ENCODE peak calls at places on chromosomes 3 and 15, in four cellular contexts. Z is activated CD4-positive, alpha-beta T cell treated with anti-CD3 and anti-CD28 coated beads for 24 hours; B is CD4-positive, alpha-beta memory T cell; F is amniotic epithelial cell. X is an unnamed sample.

GRCh38 chr3:33915796-33916589 is 117.6 kb downstream of the PDCD6IP start:
- DNase-seq in Z (no peak), F (peak; percentile 7), B (no peak), X (peak; percentile 26)

GRCh38 chr3:154795582-154795981 is 284.5 kb upstream of the MME start:
- DNase-seq in Z (no peak), B (no peak), F (peak; percentile 94), X (no peak)

GRCh38 chr15:43370310-43370974 is 401 bp downstream of the ZSCAN29 start:
- DNase-seq in B (peak; percentile 22), Z (no peak), F (peak; percentile 33), X (peak; percentile 57)

GRCh38 chr15:85403745-85404144 is 23.3 kb downstream of the AKAP13 start:
- DNase-seq in Z (no peak), F (peak; percentile 55), B (no peak), X (no peak)

GRCh38 chr15:79339588-79340314 is 28.8 kb downstream of the TMED3 start:
- DNase-seq in Z (no peak), F (peak; percentile 49), B (no peak), X (peak; percentile 15)

GRCh38 chr3:120369000-120369399 is 19.8 kb upstream of the LRRC58 start:
- DNase-seq in F (no peak), B (no peak), Z (no peak), X (no peak)

GRCh38 chr3:159848348-159849118 is 140.1 kb upstream of the IL12A start:
- DNase-seq in Z (no peak), B (no peak), F (no peak), X (no peak)

GRCh38 chr15:97350813-97351212 is 609.7 kb upstream of the ARRDC4 start:
- DNase-seq in B (no peak), Z (no peak), F (no peak), X (no peak)

GRCh38 chr15:40302288-40302886 is 5.3 kb downstream of the PLCB2 start:
- DNase-seq in B (no peak), Z (no peak), F (no peak), X (no peak)

GRCh38 chr3:143120716-143121239 is 1.2 kb downstream of the CHST2 start:
- DNase-seq in B (peak; percentile 38), F (peak; percentile 42), Z (no peak), X (peak; percentile 47)

GRCh38 chr3:24119321-24119751 is 174.2 kb downstream of the NR1D2 start:
- DNase-seq in F (peak; percentile 47), B (no peak), Z (no peak), X (no peak)